ENCODE peak calls at places on chromosomes 12 and 14, in eight cellular contexts. One of them, this sample, is unnamed.

GRCh38 chr12:107518868-107519267 is 166.7 kb upstream of the PWP1 start:
- DNase-seq in fibroblast of villous mesenchyme: no peak
- DNase-seq in HL-60: no peak
- DNase-seq in MM.1S: no peak
- DNase-seq in foreskin fibroblast: no peak
- DNase-seq in WERI-Rb-1: no peak
- DNase-seq in prostate gland: no peak
- DNase-seq in heart right ventricle: no peak
- DNase-seq in this sample: no peak

GRCh38 chr12:53102883-53103807 is at the start of gene SOAT2:
- DNase-seq in fibroblast of villous mesenchyme: no peak
- DNase-seq in HL-60: no peak
- DNase-seq in MM.1S: peak; percentile 93
- DNase-seq in foreskin fibroblast: no peak
- DNase-seq in WERI-Rb-1: no peak
- DNase-seq in prostate gland: no peak
- DNase-seq in heart right ventricle: no peak
- DNase-seq in this sample: no peak

GRCh38 chr14:105077649-105077995 is 12.4 kb upstream of the GPR132 start:
- DNase-seq in fibroblast of villous mesenchyme: no peak
- DNase-seq in HL-60: no peak
- DNase-seq in MM.1S: no peak
- DNase-seq in foreskin fibroblast: no peak
- DNase-seq in WERI-Rb-1: no peak
- DNase-seq in prostate gland: no peak
- DNase-seq in heart right ventricle: no peak
- DNase-seq in this sample: no peak

GRCh38 chr14:26820101-26820500 is 222.3 kb upstream of the NOVA1 start:
- DNase-seq in fibroblast of villous mesenchyme: peak; percentile 22
- DNase-seq in HL-60: no peak
- DNase-seq in MM.1S: no peak
- DNase-seq in foreskin fibroblast: peak; percentile 71
- DNase-seq in WERI-Rb-1: no peak
- DNase-seq in prostate gland: no peak
- DNase-seq in heart right ventricle: no peak
- DNase-seq in this sample: no peak

GRCh38 chr12:109879332-109880048 is 851 bp downstream of the GLTP start:
- DNase-seq in fibroblast of villous mesenchyme: peak; percentile 19
- DNase-seq in HL-60: no peak
- DNase-seq in MM.1S: no peak
- DNase-seq in foreskin fibroblast: peak; percentile 46
- DNase-seq in WERI-Rb-1: no peak
- DNase-seq in prostate gland: peak; percentile 31
- DNase-seq in heart right ventricle: no peak
- DNase-seq in this sample: no peak

GRCh38 chr14:25351269-25351668 is 301.3 kb upstream of the STXBP6 start:
- DNase-seq in fibroblast of villous mesenchyme: no peak
- DNase-seq in HL-60: no peak
- DNase-seq in MM.1S: no peak
- DNase-seq in foreskin fibroblast: no peak
- DNase-seq in WERI-Rb-1: no peak
- DNase-seq in prostate gland: no peak
- DNase-seq in heart right ventricle: no peak
- DNase-seq in this sample: no peak

GRCh38 chr14:21024668-21025373 is at the start of gene NDRG2:
- DNase-seq in fibroblast of villous mesenchyme: peak; percentile 27
- DNase-seq in HL-60: no peak
- DNase-seq in MM.1S: peak; percentile 49
- DNase-seq in foreskin fibroblast: peak; percentile 29
- DNase-seq in WERI-Rb-1: peak; percentile 91
- DNase-seq in prostate gland: peak; percentile 84
- DNase-seq in heart right ventricle: peak; percentile 91
- DNase-seq in this sample: peak; percentile 82

GRCh38 chr12:50924439-50925341 is 27.7 kb upstream of the HIGD1C start:
- DNase-seq in fibroblast of villous mesenchyme: peak; percentile 99
- DNase-seq in HL-60: peak; percentile 73
- DNase-seq in MM.1S: peak; percentile 96
- DNase-seq in foreskin fibroblast: peak; percentile 95
- DNase-seq in WERI-Rb-1: peak; percentile 37
- DNase-seq in prostate gland: peak; percentile 96
- DNase-seq in heart right ventricle: peak; percentile 81
- DNase-seq in this sample: peak; percentile 68

GRCh38 chr12:11839093-11839641 is 189.7 kb downstream of the ETV6 start:
- DNase-seq in fibroblast of villous mesenchyme: peak; percentile 29
- DNase-seq in HL-60: peak; percentile 73
- DNase-seq in MM.1S: no peak
- DNase-seq in foreskin fibroblast: peak; percentile 20
- DNase-seq in WERI-Rb-1: no peak
- DNase-seq in prostate gland: no peak
- DNase-seq in heart right ventricle: no peak
- DNase-seq in this sample: no peak

GRCh38 chr14:95620659-95621059 is 65.6 kb upstream of the TCL1B start:
- DNase-seq in fibroblast of villous mesenchyme: no peak
- DNase-seq in HL-60: peak; percentile 35
- DNase-seq in MM.1S: no peak
- DNase-seq in foreskin fibroblast: no peak
- DNase-seq in WERI-Rb-1: no peak
- DNase-seq in prostate gland: no peak
- DNase-seq in heart right ventricle: no peak
- DNase-seq in this sample: no peak

GRCh38 chr12:121776190-121777098 is 17.0 kb downstream of the RHOF start:
- DNase-seq in fibroblast of villous mesenchyme: peak; percentile 66
- DNase-seq in HL-60: no peak
- DNase-seq in MM.1S: peak; percentile 65
- DNase-seq in foreskin fibroblast: peak; percentile 81
- DNase-seq in WERI-Rb-1: peak; percentile 78
- DNase-seq in prostate gland: peak; percentile 59
- DNase-seq in heart right ventricle: peak; percentile 88
- DNase-seq in this sample: peak; percentile 93

GRCh38 chr14:61421212-61421923 is 100.0 kb downstream of the PRKCH start:
- DNase-seq in fibroblast of villous mesenchyme: no peak
- DNase-seq in HL-60: no peak
- DNase-seq in MM.1S: no peak
- DNase-seq in foreskin fibroblast: no peak
- DNase-seq in WERI-Rb-1: no peak
- DNase-seq in prostate gland: no peak
- DNase-seq in heart right ventricle: no peak
- DNase-seq in this sample: no peak

GRCh38 chr12:122834229-122834920 is 882 bp upstream of the HIP1R start:
- DNase-seq in fibroblast of villous mesenchyme: peak; percentile 48
- DNase-seq in HL-60: peak; percentile 15
- DNase-seq in MM.1S: no peak
- DNase-seq in foreskin fibroblast: peak; percentile 85
- DNase-seq in WERI-Rb-1: no peak
- DNase-seq in prostate gland: no peak
- DNase-seq in heart right ventricle: peak; percentile 48
- DNase-seq in this sample: no peak

GRCh38 chr12:93335603-93336162 is 42.0 kb upstream of the NUDT4 start:
- DNase-seq in fibroblast of villous mesenchyme: no peak
- DNase-seq in HL-60: no peak
- DNase-seq in MM.1S: no peak
- DNase-seq in foreskin fibroblast: no peak
- DNase-seq in WERI-Rb-1: no peak
- DNase-seq in prostate gland: no peak
- DNase-seq in heart right ventricle: no peak
- DNase-seq in this sample: no peak

GRCh38 chr12:12327802-12328201 is 22.2 kb downstream of the MANSC1 start:
- DNase-seq in fibroblast of villous mesenchyme: peak; percentile 75
- DNase-seq in HL-60: peak; percentile 73
- DNase-seq in MM.1S: peak; percentile 69
- DNase-seq in foreskin fibroblast: peak; percentile 74
- DNase-seq in WERI-Rb-1: no peak
- DNase-seq in prostate gland: peak; percentile 35
- DNase-seq in heart right ventricle: no peak
- DNase-seq in this sample: peak; percentile 71

GRCh38 chr12:118103601-118104382 is at the start of gene VSIG10:
- DNase-seq in fibroblast of villous mesenchyme: peak; percentile 66
- DNase-seq in HL-60: peak; percentile 29
- DNase-seq in MM.1S: no peak
- DNase-seq in foreskin fibroblast: peak; percentile 84
- DNase-seq in WERI-Rb-1: peak; percentile 84
- DNase-seq in prostate gland: peak; percentile 70
- DNase-seq in heart right ventricle: peak; percentile 79
- DNase-seq in this sample: peak; percentile 77

GRCh38 chr14:104116544-104117340 is 21.6 kb upstream of the KIF26A start:
- DNase-seq in fibroblast of villous mesenchyme: no peak
- DNase-seq in HL-60: no peak
- DNase-seq in MM.1S: no peak
- DNase-seq in foreskin fibroblast: no peak
- DNase-seq in WERI-Rb-1: peak; percentile 6
- DNase-seq in prostate gland: peak; percentile 54
- DNase-seq in heart right ventricle: peak; percentile 10
- DNase-seq in this sample: no peak

GRCh38 chr12:101695698-101696097 is 1.7 kb upstream of the CHPT1 start:
- DNase-seq in fibroblast of villous mesenchyme: peak; percentile 42
- DNase-seq in HL-60: no peak
- DNase-seq in MM.1S: no peak
- DNase-seq in foreskin fibroblast: peak; percentile 30
- DNase-seq in WERI-Rb-1: no peak
- DNase-seq in prostate gland: no peak
- DNase-seq in heart right ventricle: no peak
- DNase-seq in this sample: no peak

GRCh38 chr12:107684990-107685359 is 624 bp upstream of the PWP1 start:
- DNase-seq in fibroblast of villous mesenchyme: peak; percentile 37
- DNase-seq in HL-60: no peak
- DNase-seq in MM.1S: peak; percentile 7
- DNase-seq in foreskin fibroblast: peak; percentile 48
- DNase-seq in WERI-Rb-1: peak; percentile 16
- DNase-seq in prostate gland: no peak
- DNase-seq in heart right ventricle: no peak
- DNase-seq in this sample: no peak

GRCh38 chr12:51855586-51856428 is 7.3 kb upstream of the FIGNL2 start:
- DNase-seq in fibroblast of villous mesenchyme: no peak
- DNase-seq in HL-60: no peak
- DNase-seq in MM.1S: no peak
- DNase-seq in foreskin fibroblast: peak; percentile 63
- DNase-seq in WERI-Rb-1: no peak
- DNase-seq in prostate gland: no peak
- DNase-seq in heart right ventricle: peak; percentile 47
- DNase-seq in this sample: no peak

GRCh38 chr14:87014854-87015253 is 978.1 kb downstream of the GALC start:
- DNase-seq in fibroblast of villous mesenchyme: no peak
- DNase-seq in HL-60: no peak
- DNase-seq in MM.1S: no peak
- DNase-seq in foreskin fibroblast: peak; percentile 35
- DNase-seq in WERI-Rb-1: peak; percentile 9
- DNase-seq in prostate gland: no peak
- DNase-seq in heart right ventricle: no peak
- DNase-seq in this sample: no peak

GRCh38 chr14:79274641-79275366 is 936.5 kb downstream of the DIO2 start:
- DNase-seq in fibroblast of villous mesenchyme: no peak
- DNase-seq in HL-60: no peak
- DNase-seq in MM.1S: no peak
- DNase-seq in foreskin fibroblast: no peak
- DNase-seq in WERI-Rb-1: no peak
- DNase-seq in prostate gland: no peak
- DNase-seq in heart right ventricle: no peak
- DNase-seq in this sample: no peak
- TF ChIP-seq CTCF in fibroblast of villous mesenchyme: no peak
- TF ChIP-seq CTCF in HL-60: no peak
- TF ChIP-seq CTCF in MM.1S: no peak
- TF ChIP-seq CTCF in foreskin fibroblast: no peak
- TF ChIP-seq CTCF in WERI-Rb-1: no peak
- TF ChIP-seq CTCF in prostate gland: no peak
- TF ChIP-seq CTCF in heart right ventricle: no peak
- TF ChIP-seq CTCF in this sample: no peak

DNA sequence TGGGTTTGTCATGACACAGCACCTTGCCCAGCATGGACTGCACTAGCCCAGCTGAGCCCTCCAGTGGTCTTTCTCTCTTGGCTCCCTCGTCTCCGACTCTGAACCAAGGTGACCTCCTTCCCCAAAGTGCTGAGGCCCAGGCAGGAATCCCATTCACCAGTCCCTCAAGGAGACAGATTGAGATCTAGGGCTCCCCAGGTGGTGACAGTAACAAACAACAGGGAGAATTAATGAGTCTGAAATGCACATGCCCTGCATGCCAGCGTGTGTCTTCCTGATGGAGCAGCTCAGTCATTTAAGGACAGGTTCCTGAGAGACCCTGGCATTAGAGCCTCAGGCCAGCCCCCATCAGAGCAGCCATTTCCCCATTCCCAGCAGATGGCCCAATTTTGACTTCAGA is 51.4 kb upstream of the OAS1 start:
- DNase-seq in fibroblast of villous mesenchyme: no peak
- DNase-seq in HL-60: no peak
- DNase-seq in MM.1S: no peak
- DNase-seq in foreskin fibroblast: no peak
- DNase-seq in WERI-Rb-1: no peak
- DNase-seq in prostate gland: no peak
- DNase-seq in heart right ventricle: no peak
- DNase-seq in this sample: no peak
- TF ChIP-seq CTCF in fibroblast of villous mesenchyme: peak; percentile 13
- TF ChIP-seq CTCF in HL-60: no peak
- TF ChIP-seq CTCF in MM.1S: no peak
- TF ChIP-seq CTCF in foreskin fibroblast: no peak
- TF ChIP-seq CTCF in WERI-Rb-1: peak; percentile 27
- TF ChIP-seq CTCF in prostate gland: no peak
- TF ChIP-seq CTCF in heart right ventricle: no peak
- TF ChIP-seq CTCF in this sample: no peak

GRCh38 chr12:58433969-58434368 is 486.3 kb downstream of the LRIG3 start:
- DNase-seq in fibroblast of villous mesenchyme: peak; percentile 73
- DNase-seq in HL-60: no peak
- DNase-seq in MM.1S: no peak
- DNase-seq in foreskin fibroblast: peak; percentile 95
- DNase-seq in WERI-Rb-1: no peak
- DNase-seq in prostate gland: no peak
- DNase-seq in heart right ventricle: no peak
- DNase-seq in this sample: no peak
- TF ChIP-seq CTCF in fibroblast of villous mesenchyme: no peak
- TF ChIP-seq CTCF in HL-60: no peak
- TF ChIP-seq CTCF in MM.1S: no peak
- TF ChIP-seq CTCF in foreskin fibroblast: no peak
- TF ChIP-seq CTCF in WERI-Rb-1: no peak
- TF ChIP-seq CTCF in prostate gland: no peak
- TF ChIP-seq CTCF in heart right ventricle: no peak
- TF ChIP-seq CTCF in this sample: no peak

DNA sequence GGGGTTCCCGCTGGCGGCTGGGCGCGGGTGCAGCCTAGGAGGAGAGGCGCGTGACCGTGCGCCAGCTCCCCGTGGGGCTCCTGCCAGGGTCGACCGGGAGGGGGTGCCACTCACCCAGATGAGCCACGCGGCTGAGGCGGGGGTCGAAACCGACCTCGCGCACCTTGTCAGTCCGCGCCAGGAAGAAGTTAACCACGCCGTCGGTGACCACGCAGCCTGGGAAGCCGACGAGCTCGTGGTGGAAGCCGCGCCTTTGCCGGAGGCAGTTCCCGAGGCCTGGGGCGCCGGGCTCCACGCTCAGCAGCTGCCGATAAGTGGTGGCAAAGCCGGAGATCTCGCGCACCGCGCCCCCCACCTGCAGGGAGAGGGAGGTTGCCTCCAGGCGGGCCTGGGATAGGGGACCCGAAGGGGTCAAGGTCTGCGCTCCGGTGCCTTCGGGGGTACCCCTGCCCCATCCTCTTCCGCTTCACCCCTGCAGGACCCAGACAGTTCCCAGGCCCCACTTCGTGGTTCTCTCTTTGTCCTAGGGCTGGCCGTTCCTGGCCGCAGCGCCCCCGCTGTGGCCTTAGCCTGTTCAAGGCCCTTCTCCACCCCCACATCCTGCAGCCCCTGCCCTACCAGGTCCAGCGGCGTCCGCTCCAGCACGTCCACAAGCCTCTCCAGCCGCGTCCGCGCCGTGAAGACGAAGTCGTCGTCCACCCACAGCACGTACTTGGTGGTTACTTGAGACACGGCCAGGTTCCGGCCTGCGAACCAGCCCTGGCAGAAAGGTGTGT is 5.3 kb downstream of the B4GALNT1 start:
- DNase-seq in fibroblast of villous mesenchyme: no peak
- DNase-seq in HL-60: no peak
- DNase-seq in MM.1S: no peak
- DNase-seq in foreskin fibroblast: peak; percentile 32
- DNase-seq in WERI-Rb-1: no peak
- DNase-seq in prostate gland: no peak
- DNase-seq in heart right ventricle: no peak
- DNase-seq in this sample: no peak
- TF ChIP-seq CTCF in fibroblast of villous mesenchyme: no peak
- TF ChIP-seq CTCF in HL-60: no peak
- TF ChIP-seq CTCF in MM.1S: no peak
- TF ChIP-seq CTCF in foreskin fibroblast: no peak
- TF ChIP-seq CTCF in WERI-Rb-1: no peak
- TF ChIP-seq CTCF in prostate gland: no peak
- TF ChIP-seq CTCF in heart right ventricle: no peak
- TF ChIP-seq CTCF in this sample: peak; percentile 21

This sample was measured in GM13976.